ENCODE peak calls at places on chromosomes 4 and X, in seven cellular contexts. One of them, this sample, is unnamed.
A peak's percentile ranks its signal among the peaks of the same experiment; 100 is the strongest.

GRCh38 chr4:104906274-104906673 is 240.4 kb upstream of the TET2 start:
- DNase-seq in WTC11: no peak
- DNase-seq in breast epithelium: no peak
- DNase-seq in WERI-Rb-1: no peak
- DNase-seq in mesothelial cell of epicardium: no peak
- DNase-seq in Calu3: no peak
- DNase-seq in Peyer's patch: no peak
- DNase-seq in this sample: no peak

GRCh38 chrX:2342878-2343277 is 157.9 kb downstream of the DHRSX start:
- DNase-seq in WTC11: no peak
- DNase-seq in breast epithelium: no peak
- DNase-seq in WERI-Rb-1: no peak
- DNase-seq in mesothelial cell of epicardium: no peak
- DNase-seq in Calu3: no peak
- DNase-seq in Peyer's patch: no peak
- DNase-seq in this sample: no peak

GRCh38 chr4:41287005-41287404 is 30.3 kb downstream of the UCHL1 start:
- DNase-seq in WTC11: no peak
- DNase-seq in breast epithelium: no peak
- DNase-seq in WERI-Rb-1: no peak
- DNase-seq in mesothelial cell of epicardium: no peak
- DNase-seq in Calu3: no peak
- DNase-seq in Peyer's patch: no peak
- DNase-seq in this sample: no peak

GRCh38 chr4:130705023-130705422 is 1609.1 kb downstream of the C4orf33 start:
- DNase-seq in WTC11: no peak
- DNase-seq in breast epithelium: no peak
- DNase-seq in WERI-Rb-1: no peak
- DNase-seq in mesothelial cell of epicardium: no peak
- DNase-seq in Calu3: no peak
- DNase-seq in Peyer's patch: no peak
- DNase-seq in this sample: no peak

GRCh38 chrX:132086717-132087116 is 41.1 kb downstream of the FRMD7 start:
- DNase-seq in WTC11: no peak
- DNase-seq in breast epithelium: no peak
- DNase-seq in WERI-Rb-1: no peak
- DNase-seq in mesothelial cell of epicardium: no peak
- DNase-seq in Calu3: no peak
- DNase-seq in Peyer's patch: no peak
- DNase-seq in this sample: no peak

GRCh38 chr4:112927544-112927943 is 121.9 kb upstream of the ANK2 start:
- DNase-seq in WTC11: no peak
- DNase-seq in breast epithelium: no peak
- DNase-seq in WERI-Rb-1: no peak
- DNase-seq in mesothelial cell of epicardium: no peak
- DNase-seq in Calu3: no peak
- DNase-seq in Peyer's patch: no peak
- DNase-seq in this sample: no peak

GRCh38 chrX:3244203-3244743 is 102.2 kb downstream of the MXRA5 start:
- DNase-seq in WTC11: no peak
- DNase-seq in breast epithelium: no peak
- DNase-seq in WERI-Rb-1: no peak
- DNase-seq in mesothelial cell of epicardium: no peak
- DNase-seq in Calu3: no peak
- DNase-seq in Peyer's patch: no peak
- DNase-seq in this sample: no peak

GRCh38 chr4:5638316-5638715 is 70.0 kb downstream of the EVC2 start:
- DNase-seq in WTC11: no peak
- DNase-seq in breast epithelium: no peak
- DNase-seq in WERI-Rb-1: no peak
- DNase-seq in mesothelial cell of epicardium: no peak
- DNase-seq in Calu3: no peak
- DNase-seq in Peyer's patch: no peak
- DNase-seq in this sample: no peak

GRCh38 chrX:65706041-65706828 is 38.8 kb downstream of the MSN start:
- DNase-seq in WTC11: no peak
- DNase-seq in breast epithelium: peak; percentile 64
- DNase-seq in WERI-Rb-1: no peak
- DNase-seq in mesothelial cell of epicardium: no peak
- DNase-seq in Calu3: peak; percentile 20
- DNase-seq in Peyer's patch: no peak
- DNase-seq in this sample: no peak

GRCh38 chr4:107931775-107932321 is 499 bp downstream of the CYP2U1 start:
- DNase-seq in WTC11: no peak
- DNase-seq in breast epithelium: no peak
- DNase-seq in WERI-Rb-1: no peak
- DNase-seq in mesothelial cell of epicardium: no peak
- DNase-seq in Calu3: no peak
- DNase-seq in Peyer's patch: no peak
- DNase-seq in this sample: no peak

GRCh38 chr4:176964116-176964691 is 171.5 kb upstream of the VEGFC start:
- DNase-seq in WTC11: peak; percentile 42
- DNase-seq in breast epithelium: no peak
- DNase-seq in WERI-Rb-1: no peak
- DNase-seq in mesothelial cell of epicardium: no peak
- DNase-seq in Calu3: peak; percentile 52
- DNase-seq in Peyer's patch: no peak
- DNase-seq in this sample: no peak
- TF ChIP-seq CTCF in WTC11: no peak
- TF ChIP-seq CTCF in breast epithelium: no peak
- TF ChIP-seq CTCF in WERI-Rb-1: peak; percentile 32
- TF ChIP-seq CTCF in mesothelial cell of epicardium: no peak
- TF ChIP-seq CTCF in Calu3: peak; percentile 29
- TF ChIP-seq CTCF in Peyer's patch: no peak
- TF ChIP-seq CTCF in this sample: no peak

GRCh38 chrX:130147631-130148030 is 18.0 kb downstream of the AIFM1 start:
- DNase-seq in WTC11: no peak
- DNase-seq in breast epithelium: no peak
- DNase-seq in WERI-Rb-1: no peak
- DNase-seq in mesothelial cell of epicardium: no peak
- DNase-seq in Calu3: no peak
- DNase-seq in Peyer's patch: no peak
- DNase-seq in this sample: no peak

GRCh38 chrX:130139474-130140201 is 26.0 kb downstream of the AIFM1 start:
- DNase-seq in WTC11: peak; percentile 11
- DNase-seq in breast epithelium: no peak
- DNase-seq in WERI-Rb-1: no peak
- DNase-seq in mesothelial cell of epicardium: no peak
- DNase-seq in Calu3: no peak
- DNase-seq in Peyer's patch: no peak
- DNase-seq in this sample: no peak

GRCh38 chrX:130145123-130145522 is 20.5 kb downstream of the AIFM1 start:
- DNase-seq in WTC11: no peak
- DNase-seq in breast epithelium: no peak
- DNase-seq in WERI-Rb-1: no peak
- DNase-seq in mesothelial cell of epicardium: no peak
- DNase-seq in Calu3: no peak
- DNase-seq in Peyer's patch: no peak
- DNase-seq in this sample: no peak

GRCh38 chrX:130144509-130144908 is 21.1 kb downstream of the AIFM1 start:
- DNase-seq in WTC11: no peak
- DNase-seq in breast epithelium: no peak
- DNase-seq in WERI-Rb-1: no peak
- DNase-seq in mesothelial cell of epicardium: no peak
- DNase-seq in Calu3: no peak
- DNase-seq in Peyer's patch: no peak
- DNase-seq in this sample: no peak
- TF ChIP-seq CTCF in WTC11: no peak
- TF ChIP-seq CTCF in breast epithelium: no peak
- TF ChIP-seq CTCF in WERI-Rb-1: no peak
- TF ChIP-seq CTCF in mesothelial cell of epicardium: no peak
- TF ChIP-seq CTCF in Calu3: no peak
- TF ChIP-seq CTCF in Peyer's patch: no peak
- TF ChIP-seq CTCF in this sample: no peak

GRCh38 chrX:13597928-13598327 is 28.5 kb downstream of the EGFL6 start:
- DNase-seq in WTC11: no peak
- DNase-seq in breast epithelium: no peak
- DNase-seq in WERI-Rb-1: no peak
- DNase-seq in mesothelial cell of epicardium: no peak
- DNase-seq in Calu3: no peak
- DNase-seq in Peyer's patch: no peak
- DNase-seq in this sample: no peak

GRCh38 chrX:13599491-13599890 is 30.1 kb downstream of the EGFL6 start:
- DNase-seq in WTC11: no peak
- DNase-seq in breast epithelium: no peak
- DNase-seq in WERI-Rb-1: no peak
- DNase-seq in mesothelial cell of epicardium: no peak
- DNase-seq in Calu3: no peak
- DNase-seq in Peyer's patch: no peak
- DNase-seq in this sample: no peak

DNA sequence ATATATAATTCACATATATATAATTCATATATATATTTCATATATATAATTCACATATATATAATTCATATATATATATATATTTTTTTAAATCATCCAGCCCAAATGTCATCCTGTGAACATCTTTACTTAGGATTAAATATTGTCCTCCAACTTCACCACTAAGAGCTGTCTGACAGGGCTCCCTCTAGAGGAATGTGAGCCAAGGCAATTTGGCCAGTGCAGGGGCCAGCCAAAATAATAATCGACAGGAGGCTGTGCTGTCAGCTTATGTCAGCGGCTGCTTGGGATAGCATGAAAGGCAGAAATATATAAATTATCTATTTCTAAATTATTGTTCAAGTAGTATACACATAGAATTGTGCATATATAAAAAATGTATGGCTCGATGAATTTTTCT is 29.5 kb downstream of the EGFL6 start:
- DNase-seq in WTC11: peak; percentile 11
- DNase-seq in breast epithelium: no peak
- DNase-seq in WERI-Rb-1: no peak
- DNase-seq in mesothelial cell of epicardium: no peak
- DNase-seq in Calu3: peak; percentile 21
- DNase-seq in Peyer's patch: no peak
- DNase-seq in this sample: no peak
- TF ChIP-seq CTCF in WTC11: no peak
- TF ChIP-seq CTCF in breast epithelium: no peak
- TF ChIP-seq CTCF in WERI-Rb-1: no peak
- TF ChIP-seq CTCF in mesothelial cell of epicardium: no peak
- TF ChIP-seq CTCF in Calu3: peak; percentile 16
- TF ChIP-seq CTCF in Peyer's patch: no peak
- TF ChIP-seq CTCF in this sample: no peak

GRCh38 chrX:7921750-7922149 is 5.5 kb downstream of the PNPLA4 start:
- DNase-seq in WTC11: no peak
- DNase-seq in breast epithelium: no peak
- DNase-seq in WERI-Rb-1: no peak
- DNase-seq in mesothelial cell of epicardium: no peak
- DNase-seq in Calu3: no peak
- DNase-seq in Peyer's patch: no peak
- DNase-seq in this sample: no peak

GRCh38 chrX:7926501-7926900 is 712 bp downstream of the PNPLA4 start:
- DNase-seq in WTC11: no peak
- DNase-seq in breast epithelium: no peak
- DNase-seq in WERI-Rb-1: no peak
- DNase-seq in mesothelial cell of epicardium: no peak
- DNase-seq in Calu3: no peak
- DNase-seq in Peyer's patch: no peak
- DNase-seq in this sample: no peak

GRCh38 chrX:7925867-7926472 is 1.2 kb downstream of the PNPLA4 start:
- DNase-seq in WTC11: peak; percentile 58
- DNase-seq in breast epithelium: peak; percentile 27
- DNase-seq in WERI-Rb-1: peak; percentile 80
- DNase-seq in mesothelial cell of epicardium: no peak
- DNase-seq in Calu3: peak; percentile 64
- DNase-seq in Peyer's patch: peak; percentile 51
- DNase-seq in this sample: peak; percentile 69

GRCh38 chrX:7926914-7927258 is 327 bp downstream of the PNPLA4 start:
- DNase-seq in WTC11: no peak
- DNase-seq in breast epithelium: no peak
- DNase-seq in WERI-Rb-1: no peak
- DNase-seq in mesothelial cell of epicardium: no peak
- DNase-seq in Calu3: no peak
- DNase-seq in Peyer's patch: no peak
- DNase-seq in this sample: no peak

DNA sequence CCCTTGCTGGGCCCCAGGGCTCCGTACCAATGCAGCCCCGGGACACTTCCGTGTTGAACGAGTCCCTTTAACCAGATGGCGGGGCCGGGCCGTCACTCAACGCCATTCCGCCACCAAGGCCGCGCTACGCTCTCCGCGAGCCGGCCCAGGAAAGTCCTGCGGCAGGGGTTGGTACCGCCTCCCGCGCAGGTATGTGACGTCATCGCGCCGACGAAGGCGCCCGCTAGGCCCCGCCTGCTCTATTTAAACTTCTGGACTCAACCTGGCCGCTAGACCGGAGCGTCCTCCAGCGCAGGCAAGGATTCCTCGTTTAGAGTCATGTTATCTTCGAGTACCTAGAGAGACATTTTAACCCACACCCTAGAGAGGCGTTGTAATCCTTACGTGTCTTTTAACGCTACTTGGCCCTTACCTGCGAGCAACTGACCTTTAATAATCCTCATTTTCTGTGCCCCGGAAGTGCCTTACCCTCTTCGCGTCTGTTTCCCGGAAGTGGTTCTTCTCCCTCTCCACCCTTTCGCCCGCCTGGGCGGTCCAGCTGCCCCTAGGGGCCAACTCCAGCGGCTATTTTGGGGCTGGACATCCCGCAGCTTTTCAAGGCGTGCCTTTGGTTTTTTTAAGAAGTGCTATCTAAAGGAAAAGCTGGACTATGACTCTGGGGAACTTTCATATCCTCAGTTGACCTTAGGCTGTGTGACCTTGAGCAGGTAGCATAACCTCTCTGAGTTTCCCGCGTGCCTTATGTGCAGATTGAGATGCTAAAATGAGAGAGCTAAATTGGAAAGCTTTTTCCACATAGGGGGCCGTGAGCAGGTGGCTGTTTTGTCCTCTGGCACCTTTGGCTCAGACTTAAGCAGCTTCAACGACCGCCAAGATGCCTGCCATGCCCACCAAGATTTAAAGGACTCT is at the start of gene PNPLA4:
- DNase-seq in WTC11: peak; percentile 80
- DNase-seq in breast epithelium: peak; percentile 84
- DNase-seq in WERI-Rb-1: peak; percentile 92
- DNase-seq in mesothelial cell of epicardium: peak; percentile 66
- DNase-seq in Calu3: peak; percentile 87
- DNase-seq in Peyer's patch: peak; percentile 88
- DNase-seq in this sample: peak; percentile 76
- TF ChIP-seq CTCF in WTC11: no peak
- TF ChIP-seq CTCF in breast epithelium: no peak
- TF ChIP-seq CTCF in WERI-Rb-1: peak; percentile 50
- TF ChIP-seq CTCF in mesothelial cell of epicardium: no peak
- TF ChIP-seq CTCF in Calu3: no peak
- TF ChIP-seq CTCF in Peyer's patch: peak; percentile 22
- TF ChIP-seq CTCF in this sample: peak; percentile 7

GRCh38 chr4:164997941-164998340 is 20.5 kb upstream of the TRIM61 start:
- DNase-seq in WTC11: no peak
- DNase-seq in breast epithelium: no peak
- DNase-seq in WERI-Rb-1: no peak
- DNase-seq in mesothelial cell of epicardium: no peak
- DNase-seq in Calu3: no peak
- DNase-seq in Peyer's patch: no peak
- DNase-seq in this sample: no peak

GRCh38 chr4:164997324-164997723 is 19.9 kb upstream of the TRIM61 start:
- DNase-seq in WTC11: no peak
- DNase-seq in breast epithelium: no peak
- DNase-seq in WERI-Rb-1: peak; percentile 25
- DNase-seq in mesothelial cell of epicardium: no peak
- DNase-seq in Calu3: peak; percentile 15
- DNase-seq in Peyer's patch: no peak
- DNase-seq in this sample: no peak
- TF ChIP-seq CTCF in WTC11: no peak
- TF ChIP-seq CTCF in breast epithelium: no peak
- TF ChIP-seq CTCF in WERI-Rb-1: no peak
- TF ChIP-seq CTCF in mesothelial cell of epicardium: no peak
- TF ChIP-seq CTCF in Calu3: peak; percentile 20
- TF ChIP-seq CTCF in Peyer's patch: no peak
- TF ChIP-seq CTCF in this sample: no peak